ENCODE peak calls at places on chromosomes 13 and 19, in eight cellular contexts. One of them, this sample, is unnamed.

GRCh38 chr13:48645845-48646244 is 7.9 kb upstream of the CYSLTR2 start:
- DNase-seq in esophagus squamous epithelium: no peak
- DNase-seq in OCI-LY7: no peak
- DNase-seq in SK-N-SH: no peak
- DNase-seq in A673: no peak
- DNase-seq in psoas muscle: no peak
- DNase-seq in upper lobe of right lung: no peak
- DNase-seq in stomach: no peak
- DNase-seq in this sample: no peak

GRCh38 chr13:48576448-48576993 is 43.6 kb upstream of the RCBTB2 start:
- DNase-seq in esophagus squamous epithelium: no peak
- DNase-seq in psoas muscle: no peak
- DNase-seq in SK-N-SH: no peak
- DNase-seq in OCI-LY7: no peak
- DNase-seq in A673: no peak
- DNase-seq in stomach: no peak
- DNase-seq in upper lobe of right lung: no peak
- DNase-seq in this sample: no peak

GRCh38 chr13:79231887-79232286 is 174.2 kb downstream of the RBM26 start:
- DNase-seq in OCI-LY7: no peak
- DNase-seq in A673: no peak
- DNase-seq in SK-N-SH: no peak
- DNase-seq in stomach: no peak
- DNase-seq in upper lobe of right lung: no peak
- DNase-seq in esophagus squamous epithelium: no peak
- DNase-seq in psoas muscle: no peak
- DNase-seq in this sample: no peak

GRCh38 chr19:33370783-33371182 is 2.7 kb upstream of the CEBPG start:
- DNase-seq in stomach: no peak
- DNase-seq in SK-N-SH: no peak
- DNase-seq in psoas muscle: no peak
- DNase-seq in esophagus squamous epithelium: no peak
- DNase-seq in A673: no peak
- DNase-seq in OCI-LY7: no peak
- DNase-seq in upper lobe of right lung: no peak
- DNase-seq in this sample: no peak

GRCh38 chr13:32150794-32151193 is 119.2 kb downstream of the FRY start:
- DNase-seq in stomach: no peak
- DNase-seq in psoas muscle: peak
- DNase-seq in upper lobe of right lung: no peak
- DNase-seq in A673: no peak
- DNase-seq in esophagus squamous epithelium: no peak
- DNase-seq in SK-N-SH: no peak
- DNase-seq in OCI-LY7: no peak
- DNase-seq in this sample: peak

GRCh38 chr19:33368074-33368864 is 5.2 kb upstream of the CEBPG start:
- DNase-seq in stomach: no peak
- DNase-seq in OCI-LY7: no peak
- DNase-seq in upper lobe of right lung: no peak
- DNase-seq in esophagus squamous epithelium: no peak
- DNase-seq in A673: no peak
- DNase-seq in psoas muscle: no peak
- DNase-seq in SK-N-SH: no peak
- DNase-seq in this sample: no peak

GRCh38 chr19:4016486-4016885 is 8.9 kb downstream of the PIAS4 start:
- DNase-seq in A673: no peak
- DNase-seq in stomach: no peak
- DNase-seq in esophagus squamous epithelium: no peak
- DNase-seq in upper lobe of right lung: no peak
- DNase-seq in OCI-LY7: no peak
- DNase-seq in psoas muscle: no peak
- DNase-seq in SK-N-SH: no peak
- DNase-seq in this sample: no peak

GRCh38 chr19:17078920-17079709 is 3.5 kb downstream of the MYO9B start:
- DNase-seq in upper lobe of right lung: no peak
- DNase-seq in stomach: no peak
- DNase-seq in psoas muscle: no peak
- DNase-seq in esophagus squamous epithelium: no peak
- DNase-seq in A673: no peak
- DNase-seq in SK-N-SH: no peak
- DNase-seq in OCI-LY7: no peak
- DNase-seq in this sample: no peak

GRCh38 chr19:41847351-41848105 is 2.7 kb downstream of the DMRTC2 start:
- DNase-seq in SK-N-SH: no peak
- DNase-seq in OCI-LY7: no peak
- DNase-seq in stomach: no peak
- DNase-seq in esophagus squamous epithelium: no peak
- DNase-seq in psoas muscle: no peak
- DNase-seq in upper lobe of right lung: peak
- DNase-seq in A673: no peak
- DNase-seq in this sample: no peak

GRCh38 chr13:22936228-22936627 is 244.6 kb upstream of the SGCG start:
- DNase-seq in psoas muscle: no peak
- DNase-seq in A673: no peak
- DNase-seq in esophagus squamous epithelium: no peak
- DNase-seq in upper lobe of right lung: no peak
- DNase-seq in SK-N-SH: no peak
- DNase-seq in stomach: no peak
- DNase-seq in OCI-LY7: no peak
- DNase-seq in this sample: no peak

GRCh38 chr19:30525383-30525782 is 153.2 kb downstream of the ZNF536 start:
- DNase-seq in psoas muscle: no peak
- DNase-seq in SK-N-SH: no peak
- DNase-seq in stomach: no peak
- DNase-seq in esophagus squamous epithelium: no peak
- DNase-seq in A673: no peak
- DNase-seq in upper lobe of right lung: no peak
- DNase-seq in OCI-LY7: no peak
- DNase-seq in this sample: peak
- H3K27ac ChIP-seq in psoas muscle: no peak
- H3K27ac ChIP-seq in SK-N-SH: no peak
- H3K27ac ChIP-seq in stomach: no peak
- H3K27ac ChIP-seq in esophagus squamous epithelium: no peak
- H3K27ac ChIP-seq in A673: no peak
- H3K27ac ChIP-seq in upper lobe of right lung: no peak
- H3K27ac ChIP-seq in OCI-LY7: no peak
- H3K27ac ChIP-seq in this sample: no peak

GRCh38 chr19:1308718-1309117 is 23.0 kb downstream of the EFNA2 start:
- DNase-seq in esophagus squamous epithelium: no peak
- DNase-seq in upper lobe of right lung: no peak
- DNase-seq in SK-N-SH: no peak
- DNase-seq in OCI-LY7: no peak
- DNase-seq in psoas muscle: no peak
- DNase-seq in A673: no peak
- DNase-seq in stomach: no peak
- DNase-seq in this sample: no peak

GRCh38 chr19:1309977-1310852 is 24.5 kb downstream of the EFNA2 start:
- DNase-seq in psoas muscle: no peak
- DNase-seq in stomach: no peak
- DNase-seq in OCI-LY7: no peak
- DNase-seq in SK-N-SH: no peak
- DNase-seq in A673: no peak
- DNase-seq in esophagus squamous epithelium: no peak
- DNase-seq in upper lobe of right lung: no peak
- DNase-seq in this sample: no peak

GRCh38 chr19:1310853-1311180 is 25.1 kb downstream of the EFNA2 start:
- DNase-seq in SK-N-SH: no peak
- DNase-seq in stomach: no peak
- DNase-seq in OCI-LY7: no peak
- DNase-seq in psoas muscle: no peak
- DNase-seq in upper lobe of right lung: no peak
- DNase-seq in A673: no peak
- DNase-seq in esophagus squamous epithelium: no peak
- DNase-seq in this sample: no peak

GRCh38 chr19:1307320-1307719 is 21.6 kb downstream of the EFNA2 start:
- DNase-seq in esophagus squamous epithelium: no peak
- DNase-seq in psoas muscle: no peak
- DNase-seq in A673: no peak
- DNase-seq in upper lobe of right lung: no peak
- DNase-seq in OCI-LY7: no peak
- DNase-seq in stomach: no peak
- DNase-seq in SK-N-SH: no peak
- DNase-seq in this sample: no peak

DNA sequence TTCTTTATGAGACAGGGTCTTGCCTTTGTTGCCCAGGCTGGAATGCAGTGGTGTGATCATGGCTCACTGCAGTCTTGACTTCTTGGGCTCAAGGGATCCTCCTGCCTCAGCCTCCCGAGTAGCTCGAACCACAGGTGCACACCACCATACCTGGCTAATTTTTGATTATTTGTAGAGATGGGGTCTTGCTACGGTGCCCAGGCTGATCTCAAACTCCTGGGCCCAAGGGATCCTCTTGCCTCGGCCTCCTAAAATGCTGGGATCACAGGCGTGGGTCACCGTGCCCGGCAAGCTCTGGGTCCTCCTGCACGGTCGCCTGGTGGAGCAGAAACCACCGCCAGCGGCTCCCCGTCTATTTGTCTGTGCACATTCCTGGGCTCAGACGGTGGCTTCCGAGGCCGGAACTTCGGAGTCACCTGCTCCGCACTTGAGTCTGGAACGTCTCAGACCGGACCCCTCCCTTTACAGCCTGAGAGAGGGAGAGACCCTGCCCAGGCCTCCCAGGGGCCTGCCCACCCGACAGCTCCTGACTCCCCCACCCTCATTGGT is 22.2 kb downstream of the EFNA2 start:
- DNase-seq in esophagus squamous epithelium: no peak
- DNase-seq in SK-N-SH: no peak
- DNase-seq in psoas muscle: peak
- DNase-seq in stomach: no peak
- DNase-seq in A673: no peak
- DNase-seq in upper lobe of right lung: no peak
- DNase-seq in OCI-LY7: no peak
- DNase-seq in this sample: no peak
- TF ChIP-seq CTCF in esophagus squamous epithelium: no peak
- TF ChIP-seq CTCF in SK-N-SH: no peak
- TF ChIP-seq CTCF in psoas muscle: no peak
- TF ChIP-seq CTCF in stomach: no peak
- TF ChIP-seq CTCF in A673: no peak
- TF ChIP-seq CTCF in upper lobe of right lung: no peak
- TF ChIP-seq CTCF in OCI-LY7: no peak
- TF ChIP-seq CTCF in this sample: no peak

GRCh38 chr19:50874185-50874584 is 946 bp downstream of the KLK2 start:
- DNase-seq in upper lobe of right lung: no peak
- DNase-seq in esophagus squamous epithelium: no peak
- DNase-seq in stomach: no peak
- DNase-seq in SK-N-SH: no peak
- DNase-seq in psoas muscle: no peak
- DNase-seq in A673: no peak
- DNase-seq in OCI-LY7: no peak
- DNase-seq in this sample: no peak

GRCh38 chr19:50877338-50877737 is 4.1 kb downstream of the KLK2 start:
- DNase-seq in OCI-LY7: no peak
- DNase-seq in upper lobe of right lung: no peak
- DNase-seq in esophagus squamous epithelium: no peak
- DNase-seq in stomach: no peak
- DNase-seq in SK-N-SH: no peak
- DNase-seq in psoas muscle: no peak
- DNase-seq in A673: no peak
- DNase-seq in this sample: no peak

GRCh38 chr19:50873056-50873455 is at the start of gene KLK2:
- DNase-seq in stomach: no peak
- DNase-seq in upper lobe of right lung: no peak
- DNase-seq in A673: no peak
- DNase-seq in esophagus squamous epithelium: no peak
- DNase-seq in SK-N-SH: no peak
- DNase-seq in OCI-LY7: no peak
- DNase-seq in psoas muscle: no peak
- DNase-seq in this sample: no peak

GRCh38 chr19:50878851-50879250 is 5.6 kb downstream of the KLK2 start:
- DNase-seq in psoas muscle: no peak
- DNase-seq in esophagus squamous epithelium: no peak
- DNase-seq in upper lobe of right lung: no peak
- DNase-seq in A673: no peak
- DNase-seq in OCI-LY7: no peak
- DNase-seq in stomach: no peak
- DNase-seq in SK-N-SH: no peak
- DNase-seq in this sample: no peak

DNA sequence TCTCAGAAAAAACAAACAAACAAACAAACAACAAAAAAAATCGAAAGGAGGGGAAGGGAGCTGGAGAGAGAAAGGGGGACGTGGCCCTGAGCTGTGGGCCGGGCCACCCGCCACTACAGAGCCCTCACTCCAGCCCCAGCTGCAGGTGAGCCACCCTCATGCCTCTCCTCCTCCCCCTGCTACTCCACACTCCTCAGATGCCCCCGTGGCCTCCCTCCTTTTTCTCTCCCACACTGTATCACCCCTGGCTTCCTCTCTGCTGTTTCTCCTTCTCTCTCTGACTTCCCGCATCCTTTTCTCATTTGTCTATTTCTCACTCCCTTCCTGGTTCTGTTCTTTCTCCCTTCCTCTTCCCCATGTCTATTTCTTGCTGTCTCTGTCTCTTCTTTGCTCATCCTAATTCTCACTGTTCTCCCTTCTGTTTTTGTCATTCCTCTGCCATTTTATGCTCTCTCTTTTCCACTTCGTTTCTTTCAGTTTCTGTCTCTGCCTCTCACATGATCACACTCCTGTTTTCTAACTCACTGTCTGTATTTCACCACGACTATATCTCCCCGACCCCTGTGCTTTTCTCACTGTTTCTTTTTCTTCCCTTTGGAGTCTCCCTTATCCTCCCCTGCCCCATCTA is 2.7 kb downstream of the KLK2 start:
- DNase-seq in OCI-LY7: no peak
- DNase-seq in stomach: no peak
- DNase-seq in A673: no peak
- DNase-seq in SK-N-SH: no peak
- DNase-seq in esophagus squamous epithelium: no peak
- DNase-seq in upper lobe of right lung: no peak
- DNase-seq in psoas muscle: no peak
- DNase-seq in this sample: no peak
- H3K4me3 ChIP-seq in OCI-LY7: no peak
- H3K4me3 ChIP-seq in stomach: no peak
- H3K4me3 ChIP-seq in A673: no peak
- H3K4me3 ChIP-seq in SK-N-SH: no peak
- H3K4me3 ChIP-seq in esophagus squamous epithelium: no peak
- H3K4me3 ChIP-seq in upper lobe of right lung: no peak
- H3K4me3 ChIP-seq in psoas muscle: no peak
- H3K4me3 ChIP-seq in this sample: no peak

DNA sequence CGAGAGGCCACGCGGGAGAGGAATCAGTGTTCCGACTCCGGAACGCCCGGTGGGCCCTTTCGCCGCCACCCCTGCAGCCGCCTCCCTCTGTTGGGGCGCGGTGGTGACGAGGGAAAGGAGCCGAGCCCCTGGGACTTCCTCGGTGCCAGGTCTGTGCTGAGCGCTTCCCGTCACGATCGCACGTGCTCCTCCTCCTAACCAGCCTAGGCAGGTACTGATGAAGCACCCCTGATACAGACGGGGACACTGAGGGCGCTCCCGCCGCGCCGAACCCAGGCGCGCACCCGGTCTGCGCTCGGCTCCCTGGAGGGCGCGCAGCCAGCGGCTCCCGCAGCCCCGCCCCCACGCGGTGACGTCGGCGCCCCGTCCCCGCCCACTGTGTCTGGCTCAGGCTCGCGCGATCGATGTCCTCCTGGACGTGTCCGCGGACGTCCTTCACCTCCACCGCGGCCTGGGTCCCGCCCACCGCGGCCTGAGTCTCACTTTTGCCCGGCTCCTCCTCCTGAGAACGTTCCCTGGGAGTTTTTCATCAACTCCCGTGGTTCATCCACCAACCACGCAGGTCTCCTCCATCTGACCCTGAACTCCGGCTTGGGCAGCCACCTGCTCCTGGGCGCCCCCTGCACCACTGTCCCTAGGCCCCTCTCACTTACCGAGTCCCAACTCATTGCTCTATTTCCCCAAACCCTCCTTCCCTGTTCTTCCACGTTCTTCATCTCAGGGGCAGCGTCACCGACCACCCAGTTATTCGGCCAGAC is 2.6 kb upstream of the KLK15 start:
- DNase-seq in SK-N-SH: peak
- DNase-seq in stomach: peak
- DNase-seq in OCI-LY7: peak
- DNase-seq in psoas muscle: peak
- DNase-seq in esophagus squamous epithelium: no peak
- DNase-seq in A673: peak
- DNase-seq in upper lobe of right lung: peak
- DNase-seq in this sample: no peak
- H3K27ac ChIP-seq in SK-N-SH: no peak
- H3K27ac ChIP-seq in stomach: no peak
- H3K27ac ChIP-seq in OCI-LY7: no peak
- H3K27ac ChIP-seq in psoas muscle: no peak
- H3K27ac ChIP-seq in esophagus squamous epithelium: no peak
- H3K27ac ChIP-seq in A673: peak
- H3K27ac ChIP-seq in upper lobe of right lung: no peak
- H3K27ac ChIP-seq in this sample: no peak